ENCODE peak calls at places on chromosomes 2 and 18, in seven cellular contexts. One of them, this sample, is unnamed.

GRCh38 chr2:223513771-223514455 is 88.2 kb downstream of the SCG2 start:
- DNase-seq in nephron progenitor cell: no peak
- DNase-seq in retinal pigment epithelial cell: no peak
- DNase-seq in osteocyte: no peak
- DNase-seq in MM.1S: no peak
- DNase-seq in LNCaP clone FGC: no peak
- DNase-seq in AG09309: no peak
- DNase-seq in this sample: no peak

GRCh38 chr18:8660316-8660715 is 45.0 kb upstream of the MTCL1 start:
- DNase-seq in LNCaP clone FGC: no peak
- DNase-seq in retinal pigment epithelial cell: no peak
- DNase-seq in osteocyte: no peak
- DNase-seq in nephron progenitor cell: no peak
- DNase-seq in MM.1S: no peak
- DNase-seq in AG09309: no peak
- DNase-seq in this sample: no peak

GRCh38 chr2:195664528-195664927 is 7.5 kb downstream of the SLC39A10 start:
- DNase-seq in AG09309: no peak
- DNase-seq in nephron progenitor cell: no peak
- DNase-seq in LNCaP clone FGC: no peak
- DNase-seq in MM.1S: no peak
- DNase-seq in retinal pigment epithelial cell: no peak
- DNase-seq in osteocyte: no peak
- DNase-seq in this sample: no peak

GRCh38 chr18:48455555-48456478 is 46.6 kb upstream of the ZBTB7C start:
- DNase-seq in AG09309: peak
- DNase-seq in nephron progenitor cell: no peak
- DNase-seq in LNCaP clone FGC: no peak
- DNase-seq in osteocyte: no peak
- DNase-seq in MM.1S: peak
- DNase-seq in retinal pigment epithelial cell: peak
- DNase-seq in this sample: no peak

GRCh38 chr2:139529045-139529444 is 748.9 kb upstream of the NXPH2 start:
- DNase-seq in MM.1S: no peak
- DNase-seq in LNCaP clone FGC: peak
- DNase-seq in nephron progenitor cell: peak
- DNase-seq in osteocyte: no peak
- DNase-seq in retinal pigment epithelial cell: peak
- DNase-seq in AG09309: no peak
- DNase-seq in this sample: no peak

GRCh38 chr18:24656044-24656443 is 195.6 kb downstream of the HRH4 start:
- DNase-seq in MM.1S: no peak
- DNase-seq in nephron progenitor cell: no peak
- DNase-seq in LNCaP clone FGC: no peak
- DNase-seq in osteocyte: no peak
- DNase-seq in retinal pigment epithelial cell: no peak
- DNase-seq in AG09309: no peak
- DNase-seq in this sample: no peak

GRCh38 chr2:8258406-8258805 is 423.4 kb upstream of the ID2 start:
- DNase-seq in osteocyte: no peak
- DNase-seq in MM.1S: no peak
- DNase-seq in LNCaP clone FGC: no peak
- DNase-seq in AG09309: no peak
- DNase-seq in retinal pigment epithelial cell: no peak
- DNase-seq in nephron progenitor cell: no peak
- DNase-seq in this sample: no peak

GRCh38 chr2:230986520-230987136 is 9.3 kb upstream of the SPATA3 start:
- DNase-seq in nephron progenitor cell: no peak
- DNase-seq in osteocyte: no peak
- DNase-seq in LNCaP clone FGC: no peak
- DNase-seq in retinal pigment epithelial cell: no peak
- DNase-seq in MM.1S: no peak
- DNase-seq in AG09309: no peak
- DNase-seq in this sample: no peak

GRCh38 chr2:128499367-128500135 is 180.9 kb upstream of the HS6ST1 start:
- DNase-seq in nephron progenitor cell: no peak
- DNase-seq in osteocyte: peak
- DNase-seq in LNCaP clone FGC: no peak
- DNase-seq in retinal pigment epithelial cell: no peak
- DNase-seq in MM.1S: no peak
- DNase-seq in AG09309: no peak
- DNase-seq in this sample: peak

GRCh38 chr2:224850081-224850480 is 133.9 kb upstream of the CCDC195 start:
- DNase-seq in osteocyte: no peak
- DNase-seq in MM.1S: no peak
- DNase-seq in nephron progenitor cell: no peak
- DNase-seq in LNCaP clone FGC: no peak
- DNase-seq in retinal pigment epithelial cell: no peak
- DNase-seq in AG09309: no peak
- DNase-seq in this sample: no peak

GRCh38 chr2:233404227-233404626 is 49.9 kb downstream of the DGKD start:
- DNase-seq in retinal pigment epithelial cell: no peak
- DNase-seq in osteocyte: no peak
- DNase-seq in MM.1S: peak
- DNase-seq in AG09309: no peak
- DNase-seq in nephron progenitor cell: no peak
- DNase-seq in LNCaP clone FGC: no peak
- DNase-seq in this sample: no peak

GRCh38 chr2:132255714-132256113 is 94.0 kb upstream of the ANKRD30BL start:
- DNase-seq in osteocyte: no peak
- DNase-seq in nephron progenitor cell: no peak
- DNase-seq in MM.1S: no peak
- DNase-seq in retinal pigment epithelial cell: no peak
- DNase-seq in LNCaP clone FGC: no peak
- DNase-seq in AG09309: no peak
- DNase-seq in this sample: no peak

GRCh38 chr18:34401775-34402174 is 177.1 kb upstream of the NOL4 start:
- DNase-seq in AG09309: no peak
- DNase-seq in MM.1S: no peak
- DNase-seq in osteocyte: no peak
- DNase-seq in nephron progenitor cell: no peak
- DNase-seq in retinal pigment epithelial cell: no peak
- DNase-seq in LNCaP clone FGC: no peak
- DNase-seq in this sample: no peak

GRCh38 chr18:76376668-76377358 is 118.2 kb downstream of the ZNF516 start:
- DNase-seq in MM.1S: no peak
- DNase-seq in LNCaP clone FGC: no peak
- DNase-seq in nephron progenitor cell: no peak
- DNase-seq in retinal pigment epithelial cell: no peak
- DNase-seq in osteocyte: no peak
- DNase-seq in AG09309: no peak
- DNase-seq in this sample: no peak

GRCh38 chr2:179446475-179447141 is 182.0 kb upstream of the SESTD1 start:
- DNase-seq in osteocyte: no peak
- DNase-seq in nephron progenitor cell: no peak
- DNase-seq in LNCaP clone FGC: peak
- DNase-seq in MM.1S: no peak
- DNase-seq in AG09309: no peak
- DNase-seq in retinal pigment epithelial cell: no peak
- DNase-seq in this sample: no peak

GRCh38 chr2:148524519-148524919 is 120.0 kb upstream of the EPC2 start:
- DNase-seq in nephron progenitor cell: no peak
- DNase-seq in MM.1S: no peak
- DNase-seq in LNCaP clone FGC: no peak
- DNase-seq in osteocyte: peak
- DNase-seq in AG09309: no peak
- DNase-seq in retinal pigment epithelial cell: no peak
- DNase-seq in this sample: no peak

GRCh38 chr2:241570961-241571581 is 12.5 kb downstream of the BOK start:
- DNase-seq in nephron progenitor cell: no peak
- DNase-seq in retinal pigment epithelial cell: no peak
- DNase-seq in LNCaP clone FGC: no peak
- DNase-seq in AG09309: no peak
- DNase-seq in MM.1S: no peak
- DNase-seq in osteocyte: no peak
- DNase-seq in this sample: no peak

GRCh38 chr18:54229660-54230059 is 5.2 kb upstream of the MBD2 start:
- DNase-seq in retinal pigment epithelial cell: no peak
- DNase-seq in nephron progenitor cell: no peak
- DNase-seq in AG09309: no peak
- DNase-seq in osteocyte: no peak
- DNase-seq in MM.1S: no peak
- DNase-seq in LNCaP clone FGC: no peak
- DNase-seq in this sample: no peak

GRCh38 chr18:54235871-54236270 is 11.4 kb upstream of the MBD2 start:
- DNase-seq in retinal pigment epithelial cell: no peak
- DNase-seq in AG09309: no peak
- DNase-seq in nephron progenitor cell: no peak
- DNase-seq in LNCaP clone FGC: peak
- DNase-seq in MM.1S: no peak
- DNase-seq in osteocyte: no peak
- DNase-seq in this sample: no peak

GRCh38 chr18:54233761-54234160 is 9.3 kb upstream of the MBD2 start:
- DNase-seq in AG09309: no peak
- DNase-seq in osteocyte: no peak
- DNase-seq in retinal pigment epithelial cell: no peak
- DNase-seq in MM.1S: no peak
- DNase-seq in nephron progenitor cell: no peak
- DNase-seq in LNCaP clone FGC: no peak
- DNase-seq in this sample: no peak

GRCh38 chr18:54233228-54233625 is 8.8 kb upstream of the MBD2 start:
- DNase-seq in nephron progenitor cell: no peak
- DNase-seq in AG09309: no peak
- DNase-seq in LNCaP clone FGC: no peak
- DNase-seq in retinal pigment epithelial cell: no peak
- DNase-seq in MM.1S: no peak
- DNase-seq in osteocyte: no peak
- DNase-seq in this sample: no peak

DNA sequence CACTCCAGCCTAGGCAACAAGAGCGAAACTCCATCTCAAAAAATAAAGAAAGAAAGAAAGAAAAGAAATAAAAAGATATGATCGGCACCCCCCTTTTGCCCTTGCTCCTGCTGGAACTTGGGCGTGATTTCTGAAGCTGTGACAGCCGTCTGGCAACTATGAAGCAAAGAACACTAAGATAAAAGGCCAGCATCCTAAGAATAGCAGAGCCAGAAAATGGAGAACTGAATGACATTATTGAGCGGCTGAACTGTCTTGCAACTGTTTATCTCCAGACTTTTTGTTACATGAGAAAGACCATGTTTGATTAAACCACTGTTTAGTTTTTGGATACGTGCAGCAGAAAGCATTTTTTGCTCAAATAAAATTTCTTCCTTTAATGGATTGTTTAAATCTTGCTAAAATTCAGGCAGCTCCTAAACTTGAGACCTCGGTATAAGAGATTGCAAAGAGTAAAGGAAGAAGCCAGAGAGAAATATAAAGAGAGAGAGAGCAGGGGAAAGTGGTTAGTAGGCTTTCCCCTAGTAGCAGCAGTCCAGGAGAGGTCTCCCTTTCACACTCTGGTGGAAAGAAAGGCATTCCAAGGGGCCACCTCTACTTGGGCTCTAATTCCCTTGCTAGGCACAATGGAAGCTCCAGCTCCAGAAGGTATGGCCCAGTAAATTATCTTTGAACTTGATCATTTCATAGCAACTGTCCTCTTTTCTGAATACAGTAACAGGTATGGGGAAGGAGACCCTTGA is 8.2 kb upstream of the MBD2 start:
- DNase-seq in retinal pigment epithelial cell: no peak
- DNase-seq in AG09309: no peak
- DNase-seq in nephron progenitor cell: no peak
- DNase-seq in MM.1S: no peak
- DNase-seq in osteocyte: no peak
- DNase-seq in LNCaP clone FGC: no peak
- DNase-seq in this sample: no peak
- TF ChIP-seq CTCF in retinal pigment epithelial cell: no peak
- TF ChIP-seq CTCF in AG09309: peak
- TF ChIP-seq CTCF in nephron progenitor cell: no peak
- TF ChIP-seq CTCF in MM.1S: no peak
- TF ChIP-seq CTCF in osteocyte: no peak
- TF ChIP-seq CTCF in LNCaP clone FGC: no peak
- TF ChIP-seq CTCF in this sample: no peak

GRCh38 chr18:57437782-57438668 is 2.9 kb downstream of the ONECUT2 start:
- DNase-seq in AG09309: peak
- DNase-seq in osteocyte: no peak
- DNase-seq in MM.1S: no peak
- DNase-seq in LNCaP clone FGC: peak
- DNase-seq in retinal pigment epithelial cell: peak
- DNase-seq in nephron progenitor cell: peak
- DNase-seq in this sample: peak
- TF ChIP-seq CTCF in AG09309: peak
- TF ChIP-seq CTCF in osteocyte: peak
- TF ChIP-seq CTCF in MM.1S: no peak
- TF ChIP-seq CTCF in LNCaP clone FGC: peak
- TF ChIP-seq CTCF in retinal pigment epithelial cell: peak
- TF ChIP-seq CTCF in nephron progenitor cell: peak
- TF ChIP-seq CTCF in this sample: peak

GRCh38 chr2:50620783-50621182 is 411.1 kb downstream of the NRXN1 start:
- DNase-seq in AG09309: no peak
- DNase-seq in MM.1S: no peak
- DNase-seq in nephron progenitor cell: no peak
- DNase-seq in osteocyte: no peak
- DNase-seq in LNCaP clone FGC: no peak
- DNase-seq in retinal pigment epithelial cell: no peak
- DNase-seq in this sample: no peak

GRCh38 chr2:50614056-50614455 is 417.9 kb downstream of the NRXN1 start:
- DNase-seq in LNCaP clone FGC: no peak
- DNase-seq in retinal pigment epithelial cell: peak
- DNase-seq in MM.1S: no peak
- DNase-seq in nephron progenitor cell: no peak
- DNase-seq in AG09309: no peak
- DNase-seq in osteocyte: no peak
- DNase-seq in this sample: no peak

GRCh38 chr2:50613161-50613560 is 418.8 kb downstream of the NRXN1 start:
- DNase-seq in osteocyte: no peak
- DNase-seq in LNCaP clone FGC: no peak
- DNase-seq in MM.1S: no peak
- DNase-seq in retinal pigment epithelial cell: no peak
- DNase-seq in nephron progenitor cell: no peak
- DNase-seq in AG09309: no peak
- DNase-seq in this sample: no peak

GRCh38 chr2:50611261-50612020 is 420.5 kb downstream of the NRXN1 start:
- DNase-seq in MM.1S: no peak
- DNase-seq in osteocyte: no peak
- DNase-seq in AG09309: no peak
- DNase-seq in LNCaP clone FGC: no peak
- DNase-seq in nephron progenitor cell: no peak
- DNase-seq in retinal pigment epithelial cell: no peak
- DNase-seq in this sample: no peak

DNA sequence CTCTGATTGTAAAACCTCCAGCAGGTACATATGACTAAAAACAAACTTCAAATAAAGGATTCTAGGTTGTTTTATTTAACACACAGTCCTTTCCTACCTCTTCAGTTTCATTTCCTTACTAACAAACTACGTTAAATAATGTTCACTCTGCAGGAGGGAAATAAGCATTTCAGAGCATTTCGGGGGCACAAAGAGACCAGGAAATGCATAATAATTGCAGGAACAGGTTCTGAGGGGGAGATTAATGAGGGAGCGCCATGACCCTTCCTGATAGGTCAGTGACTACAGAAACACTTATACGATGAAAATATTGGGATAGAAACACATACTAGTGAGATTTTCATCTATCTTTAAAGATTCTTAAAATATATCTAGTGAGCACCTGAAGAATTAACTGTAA is 416.6 kb downstream of the NRXN1 start:
- DNase-seq in AG09309: no peak
- DNase-seq in MM.1S: no peak
- DNase-seq in retinal pigment epithelial cell: no peak
- DNase-seq in nephron progenitor cell: no peak
- DNase-seq in osteocyte: no peak
- DNase-seq in LNCaP clone FGC: no peak
- DNase-seq in this sample: no peak
- TF ChIP-seq CTCF in AG09309: no peak
- TF ChIP-seq CTCF in MM.1S: no peak
- TF ChIP-seq CTCF in retinal pigment epithelial cell: no peak
- TF ChIP-seq CTCF in nephron progenitor cell: no peak
- TF ChIP-seq CTCF in osteocyte: no peak
- TF ChIP-seq CTCF in LNCaP clone FGC: no peak
- TF ChIP-seq CTCF in this sample: no peak

GRCh38 chr2:157572725-157573124 is 55.9 kb downstream of the ACVR1C start:
- DNase-seq in nephron progenitor cell: no peak
- DNase-seq in LNCaP clone FGC: no peak
- DNase-seq in osteocyte: no peak
- DNase-seq in retinal pigment epithelial cell: no peak
- DNase-seq in AG09309: no peak
- DNase-seq in MM.1S: peak
- DNase-seq in this sample: no peak
- TF ChIP-seq CTCF in nephron progenitor cell: peak
- TF ChIP-seq CTCF in LNCaP clone FGC: peak
- TF ChIP-seq CTCF in osteocyte: peak
- TF ChIP-seq CTCF in retinal pigment epithelial cell: peak
- TF ChIP-seq CTCF in AG09309: peak
- TF ChIP-seq CTCF in MM.1S: peak
- TF ChIP-seq CTCF in this sample: peak

This sample was measured in type B pancreatic cell.